ENCODE peak calls at places on chromosomes 2 and 18, in four cellular contexts. X is CD4-positive, alpha-beta memory T cell; L is iPS DF 6.9; H is epithelial cell of esophagus. I is an unnamed sample.

GRCh38 chr2:144010096-144010495 is 509.8 kb downstream of the ZEB2 start:
- DNase-seq in X (no peak), L (no peak), H (peak; percentile 85), I (no peak)

GRCh38 chr2:119482481-119483394 is 41.5 kb downstream of the SCTR start:
- DNase-seq in X (no peak), L (no peak), H (no peak), I (no peak)

GRCh38 chr2:119233326-119234020 is 9.8 kb downstream of the STEAP3 start:
- DNase-seq in X (no peak), L (no peak), H (peak; percentile 45), I (peak; percentile 72)

GRCh38 chr18:46174317-46175039 is 70.3 kb downstream of the HAUS1 start:
- DNase-seq in X (peak; percentile 29), L (no peak), H (peak; percentile 67), I (no peak)

GRCh38 chr18:74499633-74500032 is 3.5 kb downstream of the CNDP2 start:
- DNase-seq in X (no peak), L (no peak), H (peak; percentile 82), I (no peak)

GRCh38 chr2:54422072-54422581 is 34.0 kb upstream of the SPTBN1 start:
- DNase-seq in X (peak; percentile 36), L (no peak), H (no peak), I (no peak)

GRCh38 chr2:122999823-123000222 is 1025.3 kb upstream of the CNTNAP5 start:
- DNase-seq in X (no peak), L (peak; percentile 76), H (no peak), I (no peak)

GRCh38 chr2:238107525-238108422 is 7.6 kb downstream of the ESPNL start:
- DNase-seq in X (no peak), L (no peak), H (no peak), I (no peak)

GRCh38 chr18:48139427-48140347 is 209.2 kb upstream of the SMAD2 start:
- DNase-seq in X (no peak), L (no peak), H (no peak), I (no peak)

GRCh38 chr18:9401166-9401565 is 66.6 kb downstream of the TWSG1 start:
- DNase-seq in X (no peak), L (no peak), H (no peak), I (no peak)

GRCh38 chr2:239473211-239473805 is 72.5 kb upstream of the HDAC4 start:
- DNase-seq in X (no peak), L (no peak), H (no peak), I (no peak)

GRCh38 chr18:70380915-70381896 is 92.4 kb downstream of the SOCS6 start:
- DNase-seq in X (no peak), L (no peak), H (peak; percentile 55), I (no peak)

GRCh38 chr2:156065912-156066311 is 266.6 kb downstream of the NR4A2 start:
- DNase-seq in X (no peak), L (peak; percentile 4), H (peak; percentile 40), I (no peak)

GRCh38 chr2:32166115-32166549 is 468 bp downstream of the SLC30A6 start:
- DNase-seq in X (no peak), L (no peak), H (no peak), I (no peak)

GRCh38 chr2:160109939-160110673 is 47.7 kb upstream of the PLA2R1 start:
- DNase-seq in X (peak; percentile 60), L (peak; percentile 29), H (peak; percentile 79), I (peak; percentile 36)

GRCh38 chr2:62660582-62661262 is 44.8 kb upstream of the EHBP1 start:
- DNase-seq in X (no peak), L (no peak), H (peak; percentile 92), I (peak; percentile 97)

GRCh38 chr2:193580176-193580950 is 1385.6 kb upstream of the TMEFF2 start:
- DNase-seq in X (no peak), L (no peak), H (no peak), I (no peak)

GRCh38 chr2:165070089-165070488 is 114.8 kb upstream of the SLC38A11 start:
- DNase-seq in X (no peak), L (no peak), H (no peak), I (no peak)

GRCh38 chr2:128437181-128437520 is 118.5 kb upstream of the HS6ST1 start:
- DNase-seq in X (no peak), L (no peak), H (no peak), I (no peak)

GRCh38 chr2:96404446-96405373 is 69.1 kb downstream of the NCAPH start:
- DNase-seq in X (no peak), L (no peak), H (no peak), I (no peak)

GRCh38 chr2:31297751-31298150 is 63.8 kb downstream of the EHD3 start:
- DNase-seq in X (no peak), L (no peak), H (peak; percentile 83), I (no peak)

GRCh38 chr2:39503277-39503676 is 66.2 kb upstream of the MAP4K3 start:
- DNase-seq in X (no peak), L (no peak), H (no peak), I (no peak)

GRCh38 chr18:64094210-64094609 is 54.7 kb downstream of the LINC00305 start:
- DNase-seq in X (no peak), L (no peak), H (no peak), I (no peak)

GRCh38 chr2:47243596-47244323 is 88.7 kb upstream of the STPG4 start:
- DNase-seq in X (no peak), L (no peak), H (no peak), I (no peak)

GRCh38 chr2:8692783-8693768 is 11.2 kb downstream of the ID2 start:
- DNase-seq in X (no peak), L (no peak), H (peak; percentile 34), I (no peak)

GRCh38 chr2:62569907-62570793 is 64.2 kb upstream of the TMEM17 start:
- DNase-seq in X (no peak), L (no peak), H (no peak), I (no peak)

GRCh38 chr2:7031424-7032245 is 114.4 kb downstream of the RNF144A start:
- DNase-seq in X (peak; percentile 77), L (no peak), H (peak; percentile 55), I (peak; percentile 47)

GRCh38 chr2:54353216-54353615 is 97.2 kb upstream of the TSPYL6 start:
- DNase-seq in X (no peak), L (no peak), H (no peak), I (no peak)

DNA sequence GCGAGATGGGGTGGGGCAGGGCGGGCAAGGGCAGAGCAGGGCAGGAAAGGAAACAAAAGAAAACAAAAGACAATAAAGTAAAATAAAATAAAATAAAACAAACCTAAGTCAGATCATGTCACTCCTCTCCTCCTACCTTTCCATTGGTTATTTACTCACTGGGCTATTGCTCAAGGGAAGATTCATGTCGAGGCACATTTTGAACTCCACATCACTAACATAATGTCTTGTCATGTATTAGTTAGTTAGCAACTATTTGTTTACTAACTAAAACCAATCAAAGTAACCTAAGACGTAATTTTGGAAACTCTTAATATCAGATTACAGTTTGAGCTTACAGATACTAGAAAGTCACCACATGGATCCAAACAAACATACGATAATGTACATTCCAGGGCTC is 2.2 kb downstream of the C1D start:
- DNase-seq in X (no peak), L (no peak), H (peak; percentile 90), I (no peak)
- H3K4me3 ChIP-seq in X (no peak overlapping the region), L (no peak overlapping the region), H (no peak overlapping the region), I (no peak overlapping the region)

GRCh38 chr2:24009680-24010476 is at the start of gene MFSD2B:
- DNase-seq in X (no peak), L (no peak), H (no peak), I (no peak)

GRCh38 chr2:24011278-24012104 is 1.6 kb downstream of the MFSD2B start:
- DNase-seq in X (no peak), L (no peak), H (no peak), I (no peak)

GRCh38 chr2:24008672-24009366 is 1.1 kb upstream of the MFSD2B start:
- DNase-seq in X (no peak), L (no peak), H (no peak), I (no peak)

GRCh38 chr2:24009367-24009679 is 562 bp upstream of the MFSD2B start:
- DNase-seq in X (no peak), L (no peak), H (no peak), I (no peak)

DNA sequence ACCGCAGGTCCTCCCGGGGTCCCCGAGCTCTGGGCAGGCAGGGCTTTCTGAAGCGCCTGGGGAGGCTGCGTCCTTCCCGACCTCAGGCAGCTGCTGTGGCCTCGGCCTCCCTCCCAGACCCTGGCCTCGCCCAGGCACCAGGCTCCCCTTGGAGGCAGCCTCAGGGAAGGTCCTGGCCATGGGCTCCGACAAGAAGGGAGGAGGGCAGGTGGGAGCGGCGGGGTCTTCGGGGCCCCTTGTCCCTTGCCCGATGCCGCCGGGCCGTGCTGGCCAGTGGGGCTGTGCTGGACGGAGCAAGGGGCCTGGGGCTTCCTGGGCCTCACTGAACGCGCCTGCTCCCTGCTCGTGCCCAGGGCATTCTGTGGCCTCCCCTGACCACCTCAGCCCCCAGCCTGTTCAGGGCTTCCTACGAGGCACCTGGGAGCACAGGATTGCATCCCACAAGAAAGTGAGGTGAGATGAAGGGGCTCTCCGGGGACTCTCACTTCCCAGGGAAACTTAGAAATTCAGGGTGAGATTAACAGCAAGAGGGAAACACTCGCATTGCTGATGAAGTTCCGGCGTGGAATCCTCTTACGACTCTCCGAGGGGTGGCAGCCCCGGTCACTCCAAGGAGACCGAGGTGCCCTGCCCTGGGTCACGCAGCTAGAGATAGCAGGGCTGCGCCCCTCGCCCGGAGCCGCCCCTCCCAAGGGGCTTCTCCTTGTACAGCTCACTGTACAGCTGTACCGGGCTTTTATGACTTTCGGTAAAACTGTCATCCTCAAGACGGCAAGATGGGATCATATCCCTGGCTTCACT is 792 bp downstream of the MFSD2B start:
- DNase-seq in X (no peak), L (no peak), H (no peak), I (no peak)
- H3K4me3 ChIP-seq in X (no peak overlapping the region), L (peak overlapping the region; percentile 46), H (peak overlapping the region; percentile 30), I (peak overlapping the region; percentile 43)

GRCh38 chr2:168624028-168624427 is 168.0 kb downstream of the CERS6 start:
- DNase-seq in X (no peak), L (no peak), H (no peak), I (no peak)

GRCh38 chr2:168622559-168622958 is 166.5 kb downstream of the CERS6 start:
- DNase-seq in X (no peak), L (no peak), H (peak; percentile 55), I (no peak)

GRCh38 chr2:168626096-168626495 is 170.0 kb downstream of the CERS6 start:
- DNase-seq in X (no peak), L (no peak), H (no peak), I (no peak)

DNA sequence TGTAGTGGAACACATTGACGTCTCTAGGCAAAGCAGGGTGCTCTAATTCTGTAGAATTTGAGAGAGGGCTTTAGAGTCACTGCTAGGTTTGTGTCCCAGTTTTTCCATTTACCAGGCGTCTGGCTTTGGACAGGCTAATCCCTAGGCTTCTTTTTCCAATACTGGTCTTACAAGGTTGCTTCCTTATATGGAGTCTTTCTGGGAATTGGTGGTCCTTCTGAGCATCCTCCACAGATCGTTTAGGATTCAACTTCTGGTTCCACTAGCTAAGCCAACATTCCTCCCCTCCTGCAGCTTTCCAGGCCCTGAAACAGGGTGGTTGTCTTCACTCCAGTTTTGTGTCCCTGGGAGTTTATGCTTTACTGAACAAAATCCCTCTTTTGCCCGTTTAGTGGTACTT is 170.5 kb downstream of the CERS6 start:
- DNase-seq in X (no peak), L (no peak), H (no peak), I (no peak)
- H3K4me3 ChIP-seq in X (no peak overlapping the region), L (no peak overlapping the region), H (no peak overlapping the region), I (no peak overlapping the region)

DNA sequence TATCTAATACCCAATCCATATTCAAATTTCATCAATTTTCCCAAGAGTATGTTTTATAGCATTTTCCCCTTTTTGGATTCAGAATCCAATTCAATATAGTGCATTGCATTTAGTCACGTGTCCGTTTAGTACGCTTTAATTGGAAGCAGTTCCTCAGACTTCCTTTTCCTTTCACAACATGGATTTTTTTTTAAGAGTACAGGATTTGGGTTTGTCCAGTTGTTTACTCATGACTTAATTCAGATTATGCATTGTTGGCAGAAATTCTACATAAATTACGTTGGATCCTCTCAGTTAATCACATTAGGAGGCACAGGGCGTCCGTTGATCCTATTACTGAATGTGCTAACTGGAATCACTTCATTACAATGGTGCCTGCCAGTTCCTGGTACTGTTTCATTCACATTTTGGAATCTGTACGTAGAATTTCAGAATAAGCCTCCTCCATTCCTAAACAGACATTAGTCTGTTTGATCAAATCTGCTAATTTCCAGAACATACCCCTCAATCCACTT is 70.0 kb upstream of the ATIC start:
- DNase-seq in X (no peak), L (no peak), H (no peak), I (no peak)
- H3K4me3 ChIP-seq in X (no peak overlapping the region), L (no peak overlapping the region), H (no peak overlapping the region), I (no peak overlapping the region)

I was measured in skeletal muscle cell.